ENCODE peak calls at places on chromosome X, in six cellular contexts. Q, U, Y, Z, I and B are unnamed samples.

GRCh38 chrX:40268126-40268525 is 170.4 kb upstream of the BCOR start:
- DNase-seq in I (no peak), Q (no peak), Y (no peak), Z (no peak), U (no peak), B (no peak)

GRCh38 chrX:341541-342101 is 23.0 kb upstream of the GTPBP6 start:
- DNase-seq in Y (no peak), Z (no peak), I (no peak), U (no peak), Q (peak), B (no peak)

GRCh38 chrX:136847874-136848273 is 32.7 kb downstream of the RBMX start:
- DNase-seq in Z (no peak), I (no peak), Q (no peak), U (no peak), Y (no peak), B (no peak)

GRCh38 chrX:106894392-106894909 is 8.7 kb downstream of the RIPPLY1 start:
- DNase-seq in Z (peak), U (peak), I (peak), Y (no peak), Q (no peak), B (no peak)

GRCh38 chrX:140299411-140299810 is 205.5 kb downstream of the SOX3 start:
- DNase-seq in Y (no peak), U (no peak), Q (no peak), Z (no peak), I (no peak), B (no peak)

GRCh38 chrX:132692066-132692465 is 203.2 kb upstream of the MBNL3 start:
- DNase-seq in Q (no peak), Z (peak), U (no peak), Y (no peak), I (no peak), B (no peak)

GRCh38 chrX:53084043-53084570 is 1.9 kb downstream of the TSPYL2 start:
- DNase-seq in Y (no peak), I (no peak), Z (no peak), U (no peak), Q (no peak), B (peak)

GRCh38 chrX:91108761-91109160 is 325.9 kb upstream of the PABPC5 start:
- DNase-seq in Y (no peak), Z (no peak), I (no peak), Q (no peak), U (no peak), B (no peak)

GRCh38 chrX:119236599-119237525 is 777 bp downstream of the PGRMC1 start:
- DNase-seq in I (peak), Q (peak), Z (peak), U (peak), Y (no peak), B (peak)

GRCh38 chrX:134338527-134338926 is 101.5 kb downstream of the CCDC160 start:
- DNase-seq in Y (no peak), Q (no peak), U (no peak), Z (no peak), I (no peak), B (no peak)

GRCh38 chrX:154603438-154604430 is 15.3 kb downstream of the CTAG1B start:
- DNase-seq in I (peak), U (no peak), Z (no peak), Y (no peak), Q (no peak), B (peak)

GRCh38 chrX:47232803-47233332 is at the start of gene USP11:
- DNase-seq in Q (no peak), Y (no peak), I (peak), Z (peak), U (peak), B (no peak)

GRCh38 chrX:115679460-115679859 is 118.5 kb downstream of the PLS3 start:
- DNase-seq in Z (no peak), U (no peak), I (peak), Y (no peak), Q (no peak), B (no peak)

GRCh38 chrX:118655561-118656246 is 71.7 kb upstream of the IL13RA1 start:
- DNase-seq in U (no peak), Y (no peak), Q (no peak), I (peak), Z (no peak), B (no peak)

GRCh38 chrX:45524296-45524695 is 323.6 kb upstream of the DIPK2B start:
- DNase-seq in Y (no peak), I (peak), Z (no peak), U (no peak), Q (no peak), B (no peak)

GRCh38 chrX:92230628-92231027 is 451.5 kb downstream of the PCDH11X start:
- DNase-seq in Y (no peak), Z (no peak), U (no peak), Q (no peak), I (no peak), B (no peak)

GRCh38 chrX:35166023-35166422 is 223.4 kb downstream of the FAM47B start:
- DNase-seq in Q (no peak), U (no peak), I (no peak), Y (no peak), Z (no peak), B (no peak)

GRCh38 chrX:100673397-100673953 is 29.5 kb downstream of the SRPX2 start:
- DNase-seq in U (no peak), I (peak), Q (no peak), Y (no peak), Z (no peak), B (no peak)

GRCh38 chrX:124736553-124737240 is 390.3 kb downstream of the SH2D1A start:
- DNase-seq in Q (no peak), Y (no peak), I (no peak), U (peak), Z (no peak), B (no peak)

GRCh38 chrX:152992120-152992519 is 1.8 kb downstream of the PNMA5 start:
- DNase-seq in Z (no peak), I (no peak), Q (no peak), U (no peak), Y (no peak), B (no peak)

GRCh38 chrX:6238576-6238975 is 9.9 kb upstream of the NLGN4X start:
- DNase-seq in I (no peak), Q (no peak), Z (no peak), Y (no peak), U (no peak), B (no peak)

GRCh38 chrX:125306335-125306866 is 13.3 kb upstream of the TEX13C start:
- DNase-seq in I (no peak), U (no peak), Z (no peak), Y (no peak), Q (no peak), B (no peak)

GRCh38 chrX:135425566-135425965 is 3.8 kb downstream of the SMIM10L2A start:
- DNase-seq in U (no peak), Z (no peak), Q (no peak), Y (no peak), I (no peak), B (no peak)

GRCh38 chrX:16112428-16112827 is 10.9 kb upstream of the GRPR start:
- DNase-seq in U (no peak), Z (no peak), I (no peak), Q (no peak), Y (no peak), B (no peak)

GRCh38 chrX:9785252-9785943 is 831 bp upstream of the SHROOM2 start:
- DNase-seq in Z (no peak), I (no peak), Q (no peak), Y (no peak), U (no peak), B (no peak)

GRCh38 chrX:148806145-148806868 is 305.9 kb downstream of the AFF2 start:
- DNase-seq in Q (no peak), I (no peak), Z (no peak), Y (no peak), U (no peak), B (no peak)

GRCh38 chrX:55488559-55489314 is 911 bp downstream of the USP51 start:
- DNase-seq in I (peak), Q (peak), Z (peak), U (peak), Y (peak), B (no peak)

GRCh38 chrX:11967986-11968385 is 170.3 kb upstream of the FRMPD4 start:
- DNase-seq in Y (no peak), I (no peak), Z (no peak), Q (no peak), U (no peak), B (no peak)